ENCODE peak calls at places on chromosome 1, in four cellular contexts. B is AG04450, U is NCI-H1694, K is heart right ventricle. S is an unnamed sample.

GRCh38 chr1:176829261-176829976 is 335.1 kb downstream of the ASTN1 start:
- DNase-seq in K (no peak), B (no peak), U (no peak), S (peak; percentile 6)

GRCh38 chr1:76256289-76257223 is 182.0 kb downstream of the ST6GALNAC3 start:
- DNase-seq in B (no peak), K (no peak), U (no peak), S (no peak)

GRCh38 chr1:227318003-227318851 is at the start of gene CDC42BPA:
- DNase-seq in B (peak; percentile 68), U (peak; percentile 66), K (peak; percentile 87), S (peak; percentile 88)

GRCh38 chr1:160007577-160008200 is 24.1 kb downstream of the PIGM start:
- DNase-seq in U (peak; percentile 75), B (no peak), K (no peak), S (peak; percentile 43)

GRCh38 chr1:71919812-71920509 is 362.4 kb downstream of the NEGR1 start:
- DNase-seq in K (no peak), U (no peak), B (no peak), S (no peak)

GRCh38 chr1:26124433-26125318 is 13.1 kb downstream of the PDIK1L start:
- DNase-seq in K (no peak), U (no peak), B (no peak), S (no peak)

GRCh38 chr1:110765640-110766335 is 91.0 kb upstream of the KCNA3 start:
- DNase-seq in U (peak; percentile 56), B (peak; percentile 18), K (no peak), S (peak; percentile 76)

GRCh38 chr1:68542586-68542985 is 45.7 kb upstream of the DEPDC1 start:
- DNase-seq in U (no peak), K (no peak), B (no peak), S (peak; percentile 11)

GRCh38 chr1:43849670-43850069 is 83.9 kb upstream of the ARTN start:
- DNase-seq in K (no peak), B (no peak), U (no peak), S (no peak)

S was measured in fibroblast of lung.